ENCODE peak calls at places on chromosomes 4 and X, in four cellular contexts. Z is A549, A is K562, O is HepG2. F is an unnamed sample.
A peak's percentile ranks its signal among the peaks of the same experiment; 100 is the strongest.

GRCh38 chrX:135651647-135652295 is 61.7 kb upstream of the CT45A1 start:
- DNase-seq in O (no peak), A (no peak), Z (no peak), F (no peak)

GRCh38 chr4:3724319-3725231 is 41.6 kb upstream of the ADRA2C start:
- DNase-seq in A (no peak), Z (no peak), O (no peak), F (no peak)

GRCh38 chr4:37051111-37051510 is 193.4 kb upstream of the NWD2 start:
- DNase-seq in O (no peak), A (no peak), Z (no peak), F (no peak)

GRCh38 chr4:153537493-153537960 is 71.4 kb downstream of the TMEM131L start:
- DNase-seq in Z (no peak), O (no peak), A (no peak), F (no peak)

GRCh38 chr4:1767770-1768366 is 25.2 kb upstream of the FGFR3 start:
- DNase-seq in O (peak; percentile 76), Z (peak; percentile 87), A (peak; percentile 87), F (peak; percentile 8)

GRCh38 chrX:71131510-71131909 is 13.1 kb downstream of the MED12 start:
- DNase-seq in Z (no peak), O (no peak), A (peak; percentile 72), F (no peak)

GRCh38 chr4:189232274-189232673 is 708.4 kb upstream of the FRG1 start:
- DNase-seq in A (no peak), O (no peak), Z (no peak), F (peak; percentile 29)

GRCh38 chr4:68987007-68987406 is 35.4 kb upstream of the UGT2A3 start:
- DNase-seq in A (no peak), Z (no peak), O (no peak), F (no peak)

GRCh38 chr4:165464338-165464737 is 85.5 kb downstream of the CPE start:
- DNase-seq in Z (no peak), A (no peak), O (no peak), F (no peak)

GRCh38 chrX:69565247-69565815 is 50.6 kb upstream of the EDA start:
- DNase-seq in A (no peak), O (no peak), Z (no peak), F (no peak)

GRCh38 chr4:52657630-52658501 is 1.2 kb downstream of the USP46 start:
- DNase-seq in Z (no peak), O (no peak), A (peak; percentile 15), F (peak; percentile 69)

GRCh38 chr4:185925910-185926360 is 113.9 kb upstream of the SORBS2 start:
- DNase-seq in O (no peak), Z (no peak), A (no peak), F (no peak)

GRCh38 chr4:866761-867390 is 40.9 kb upstream of the CPLX1 start:
- DNase-seq in A (no peak), O (no peak), Z (no peak), F (no peak)

GRCh38 chrX:15474058-15474457 is 19.1 kb downstream of the PIR start:
- DNase-seq in A (no peak), Z (no peak), O (no peak), F (no peak)

GRCh38 chr4:40736910-40737309 is 12.8 kb upstream of the NSUN7 start:
- DNase-seq in Z (peak; percentile 22), A (peak; percentile 11), O (peak; percentile 21), F (peak; percentile 22)

GRCh38 chr4:128517739-128518510 is 230.3 kb upstream of the PGRMC2 start:
- DNase-seq in Z (peak; percentile 81), O (peak; percentile 68), A (peak; percentile 69), F (peak; percentile 98)

GRCh38 chr4:141448490-141448889 is 187.9 kb upstream of the IL15 start:
- DNase-seq in A (no peak), Z (no peak), O (no peak), F (peak; percentile 65)

GRCh38 chrX:96682516-96682915 is 2.1 kb upstream of the DIAPH2 start:
- DNase-seq in O (no peak), A (no peak), Z (no peak), F (no peak)

GRCh38 chrX:96684339-96685204 is at the start of gene DIAPH2:
- DNase-seq in Z (peak; percentile 46), O (peak; percentile 78), A (no peak), F (peak; percentile 75)

GRCh38 chrX:96688789-96689188 is 4.1 kb downstream of the DIAPH2 start:
- DNase-seq in Z (no peak), O (no peak), A (no peak), F (no peak)

GRCh38 chrX:96683997-96684338 is 674 bp upstream of the DIAPH2 start:
- DNase-seq in Z (no peak), O (peak; percentile 0), A (no peak), F (no peak)

GRCh38 chrX:96685205-96686099 is 810 bp downstream of the DIAPH2 start:
- DNase-seq in Z (no peak), O (peak; percentile 7), A (no peak), F (peak; percentile 55)
- TF ChIP-seq USF2 in Z (no peak), O (no peak), A (no peak), F (no peak)

GRCh38 chr4:86924805-86925204 is 10.0 kb upstream of the AFF1 start:
- DNase-seq in Z (no peak), O (peak; percentile 31), A (no peak), F (peak; percentile 76)
- TF ChIP-seq MAZ in Z (no peak), O (no peak), A (no peak), F (no peak)

GRCh38 chr4:25770844-25771243 is 91.9 kb downstream of the SEL1L3 start:
- DNase-seq in O (no peak), A (no peak), Z (no peak), F (no peak)

GRCh38 chr4:25771672-25772071 is 91.1 kb downstream of the SEL1L3 start:
- DNase-seq in O (no peak), A (no peak), Z (no peak), F (no peak)

GRCh38 chr4:25767877-25768475 is 94.8 kb downstream of the SEL1L3 start:
- DNase-seq in Z (peak; percentile 26), A (peak; percentile 29), O (peak; percentile 62), F (peak; percentile 79)

GRCh38 chr4:25773358-25773757 is 89.4 kb downstream of the SEL1L3 start:
- DNase-seq in O (no peak), A (no peak), Z (no peak), F (no peak)

DNA sequence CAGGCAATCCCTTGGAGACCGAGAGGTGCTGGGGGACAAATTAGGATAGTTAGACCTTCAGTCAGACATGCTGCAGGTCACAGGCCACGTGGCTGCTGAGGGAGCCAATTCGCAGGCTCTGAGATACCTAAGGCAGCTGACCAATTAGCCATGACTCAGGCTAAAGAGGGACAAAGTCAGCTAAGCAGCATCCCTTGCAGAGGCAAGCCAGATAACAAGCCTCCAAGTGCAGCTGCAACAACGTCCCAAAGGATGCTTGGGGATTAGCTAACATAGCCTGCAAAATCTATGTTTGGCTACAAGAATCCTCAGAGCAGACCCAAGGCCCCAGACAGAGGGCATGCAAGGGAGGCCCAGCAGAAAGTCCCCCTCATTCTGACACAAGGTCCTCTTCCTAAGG is 93.5 kb downstream of the SEL1L3 start:
- DNase-seq in A (no peak), Z (no peak), O (no peak), F (peak; percentile 84)
- TF ChIP-seq USF2 in A (no peak), Z (no peak), O (no peak), F (peak; percentile 75)

GRCh38 chr4:152535236-152535902 is 523 bp downstream of the FBXW7 start:
- DNase-seq in A (peak; percentile 46), Z (no peak), O (no peak), F (no peak)
- TF ChIP-seq MAZ in A (no peak), Z (no peak), O (no peak), F (no peak)

DNA sequence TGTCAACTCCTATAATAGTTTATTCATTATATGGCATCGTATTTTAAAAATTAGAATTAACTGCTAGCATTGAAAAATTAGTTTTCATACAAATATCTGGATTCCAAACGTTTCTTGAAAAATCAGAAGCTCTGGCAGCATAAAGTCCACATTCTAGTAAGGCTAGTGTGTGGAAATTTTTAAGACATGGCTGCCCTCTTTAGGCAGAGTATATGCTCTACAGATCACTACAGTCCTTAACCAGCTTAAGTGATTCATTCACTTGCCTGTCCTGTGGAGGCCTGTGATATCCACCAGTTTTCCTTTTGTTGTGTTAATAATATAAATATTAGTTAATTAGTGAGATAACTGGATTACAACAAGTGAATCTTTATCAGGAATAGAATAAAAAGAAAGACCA is 287.2 kb downstream of the OPHN1 start:
- DNase-seq in A (no peak), O (peak; percentile 39), Z (peak; percentile 1), F (peak; percentile 62)
- TF ChIP-seq USF2 in A (no peak), O (no peak), Z (no peak), F (no peak)

GRCh38 chr4:81493895-81494490 is 22.3 kb upstream of the RASGEF1B start:
- DNase-seq in A (no peak), Z (no peak), O (no peak), F (no peak)
- TF ChIP-seq MAZ in A (no peak), Z (no peak), O (no peak), F (no peak)

DNA sequence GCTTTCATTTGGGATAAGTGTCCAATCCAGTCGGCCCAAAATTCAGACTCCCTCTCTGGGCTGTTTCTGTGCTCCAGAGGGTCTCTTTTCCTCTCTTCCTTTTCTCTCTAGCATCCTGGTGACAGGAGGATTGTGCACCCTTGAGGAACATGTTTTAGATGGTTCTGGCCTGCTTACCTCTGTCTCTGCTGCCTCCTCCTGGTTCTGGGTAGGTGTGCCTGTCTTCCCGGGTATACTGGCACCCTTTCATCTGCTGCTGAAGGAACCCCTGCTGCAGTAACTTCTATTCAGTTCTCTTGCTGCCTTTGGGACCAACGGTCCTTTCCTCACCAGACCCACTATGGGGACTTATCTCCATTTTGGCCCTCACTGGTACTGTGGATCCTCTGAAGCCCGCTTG is 53.2 kb downstream of the HMGB2 start:
- DNase-seq in Z (no peak), O (no peak), A (no peak), F (no peak)
- TF ChIP-seq USF2 in Z (no peak), O (no peak), A (no peak), F (no peak)

F was measured in IMR-90.